ENCODE peak calls at places on chromosomes 3 and 15, in six cellular contexts. L, D, B, J, I and H are unnamed samples.

GRCh38 chr3:9715127-9715526 is 11.5 kb downstream of the CPNE9 start:
- DNase-seq in B (no peak), I (no peak), J (no peak), L (no peak), D (no peak), H (no peak)

GRCh38 chr3:159914421-159914820 is 74.2 kb upstream of the IL12A start:
- DNase-seq in B (no peak), J (no peak), D (no peak), L (no peak), I (no peak), H (no peak)

GRCh38 chr3:128170866-128171516 is 17.7 kb downstream of the EEFSEC start:
- DNase-seq in L (peak; percentile 91), B (peak; percentile 78), D (peak; percentile 34), I (peak; percentile 73), J (no peak), H (peak; percentile 85)

GRCh38 chr3:30933478-30934207 is 39.2 kb upstream of the GADL1 start:
- DNase-seq in D (no peak), L (no peak), J (no peak), B (no peak), I (no peak), H (no peak)

GRCh38 chr3:4504340-4505261 is 11.5 kb downstream of the ITPR1 start:
- DNase-seq in L (no peak), B (no peak), I (peak; percentile 27), D (no peak), J (no peak), H (peak; percentile 75)

GRCh38 chr3:155416500-155417118 is 123.1 kb upstream of the STRIT1 start:
- DNase-seq in L (no peak), D (no peak), B (peak; percentile 68), I (no peak), J (no peak), H (no peak)

GRCh38 chr3:164791263-164791662 is 287.0 kb downstream of the SI start:
- DNase-seq in B (no peak), I (no peak), D (no peak), L (no peak), J (no peak), H (no peak)

GRCh38 chr3:33115024-33115768 is 1.4 kb downstream of the CRTAP start:
- DNase-seq in I (peak; percentile 87), L (no peak), B (peak; percentile 71), D (peak; percentile 51), J (no peak), H (peak; percentile 96)

GRCh38 chr15:57281357-57281756 is 94.9 kb upstream of the CGNL1 start:
- DNase-seq in D (no peak), L (no peak), J (peak; percentile 26), B (no peak), I (no peak), H (no peak)

GRCh38 chr3:184362668-184363540 is 1.4 kb downstream of the POLR2H start:
- DNase-seq in J (peak; percentile 95), L (peak; percentile 98), B (peak; percentile 97), D (peak; percentile 98), I (peak; percentile 97), H (peak; percentile 98)

GRCh38 chr3:5143459-5143858 is 21.4 kb downstream of the ARL8B start:
- DNase-seq in D (no peak), J (no peak), B (no peak), I (no peak), L (no peak), H (no peak)

GRCh38 chr3:65178703-65179102 is 490.9 kb upstream of the ADAMTS9 start:
- DNase-seq in L (no peak), B (no peak), D (no peak), I (no peak), J (no peak), H (no peak)

GRCh38 chr3:71397046-71397445 is 186.5 kb downstream of the FOXP1 start:
- DNase-seq in J (no peak), D (no peak), L (peak; percentile 15), B (peak; percentile 33), I (peak; percentile 45), H (no peak)

GRCh38 chr3:14077310-14077709 is 47.4 kb downstream of the CHCHD4 start:
- DNase-seq in B (no peak), I (no peak), D (no peak), L (no peak), J (no peak), H (no peak)

GRCh38 chr3:179801263-179801662 is 148.4 kb downstream of the USP13 start:
- DNase-seq in I (no peak), D (no peak), J (no peak), L (peak; percentile 4), B (no peak), H (no peak)

GRCh38 chr15:68333775-68334470 is 56.4 kb downstream of the FEM1B start:
- DNase-seq in I (no peak), L (no peak), J (no peak), B (peak; percentile 26), D (no peak), H (peak; percentile 80)

DNA sequence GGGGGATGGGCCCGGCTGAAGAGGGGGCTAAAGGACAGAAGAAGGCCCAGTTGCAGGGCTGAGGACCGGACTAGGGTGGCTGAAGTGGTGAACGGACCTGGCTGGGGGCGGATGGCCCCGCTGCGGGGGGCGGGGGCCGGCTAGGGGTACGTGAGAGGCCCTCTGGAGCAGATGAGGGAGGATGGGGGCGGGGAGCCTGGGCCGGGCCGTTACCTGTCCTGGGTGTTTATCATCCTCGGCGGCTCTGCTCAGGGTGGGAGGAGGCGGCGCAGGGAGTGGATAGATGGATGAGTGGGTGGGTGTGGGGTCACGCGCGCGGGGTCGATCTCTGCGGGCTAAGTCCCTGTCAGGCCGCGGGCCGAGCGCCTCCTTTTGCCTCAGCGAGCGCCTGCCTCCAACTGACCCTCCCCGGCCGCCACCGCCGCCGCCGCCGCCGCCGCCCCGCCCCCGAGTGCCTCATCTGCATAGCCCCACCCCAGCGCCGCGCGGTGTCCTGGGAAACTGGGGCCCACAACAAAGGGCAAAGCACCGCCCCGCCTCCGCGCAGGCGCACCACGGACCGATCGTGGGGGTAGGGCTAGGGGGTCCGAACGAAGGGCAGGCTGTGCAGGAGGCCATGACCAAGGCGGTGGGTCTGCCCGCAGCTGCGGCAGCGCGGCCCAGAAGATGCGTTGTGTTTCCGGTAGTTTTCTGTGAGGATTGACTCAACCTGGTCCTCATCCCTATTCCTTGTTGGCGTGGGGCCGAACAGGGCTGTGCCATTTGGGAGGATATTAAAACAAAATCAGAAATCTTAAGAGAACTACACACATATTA is 72.4 kb downstream of the RBPMS2 start:
- DNase-seq in L (peak; percentile 87), J (peak; percentile 100), I (peak; percentile 97), B (peak; percentile 93), D (peak; percentile 98), H (peak; percentile 98)
- TF ChIP-seq EP300 in L (no peak), J (no peak), I (no peak), B (no peak), D (no peak), H (peak; percentile 42)

DNA sequence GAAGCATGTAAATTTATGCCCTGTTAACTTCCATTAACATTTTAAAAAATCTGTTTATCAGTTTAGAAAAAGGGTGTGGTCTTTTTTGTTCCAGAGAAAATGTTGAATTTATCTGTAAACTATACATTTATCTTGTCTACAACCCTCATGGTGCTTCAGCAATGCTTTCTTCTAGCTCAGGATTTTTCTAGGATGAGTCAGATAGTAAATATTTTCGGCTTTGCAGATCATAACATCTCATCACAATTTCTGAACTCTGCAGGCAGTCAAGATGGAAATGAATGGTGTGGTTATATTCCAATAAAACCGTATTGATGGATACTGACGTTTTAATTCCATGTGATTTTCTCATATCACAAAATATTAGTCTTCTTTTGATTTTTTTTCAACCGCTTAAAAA is 70.5 kb upstream of the FOXB1 start:
- DNase-seq in L (no peak), I (no peak), D (no peak), B (no peak), J (no peak), H (no peak)
- H3K27ac ChIP-seq in L (no peak overlapping the region), I (no peak overlapping the region), D (no peak overlapping the region), B (no peak overlapping the region), J (no peak overlapping the region), H (no peak overlapping the region)

GRCh38 chr3:108125151-108125540 is 34.3 kb upstream of the CD47 start:
- DNase-seq in D (no peak), I (no peak), J (no peak), B (no peak), L (no peak), H (no peak)

GRCh38 chr3:108124337-108125150 is 33.7 kb upstream of the CD47 start:
- DNase-seq in I (no peak), B (no peak), L (no peak), D (no peak), J (no peak), H (no peak)

GRCh38 chr3:108127301-108127988 is 36.6 kb upstream of the CD47 start:
- DNase-seq in J (no peak), I (no peak), B (no peak), D (no peak), L (no peak), H (no peak)

GRCh38 chr3:108126348-108126747 is 35.5 kb upstream of the CD47 start:
- DNase-seq in D (no peak), J (no peak), L (no peak), I (no peak), B (no peak), H (no peak)

GRCh38 chr3:108125550-108126071 is 34.8 kb upstream of the CD47 start:
- DNase-seq in D (no peak), B (no peak), J (no peak), L (no peak), I (no peak), H (no peak)
- TF ChIP-seq EP300 in D (no peak), B (no peak), J (no peak), L (no peak), I (no peak), H (no peak)

GRCh38 chr3:171809513-171810277 is 588 bp downstream of the PLD1 start:
- DNase-seq in J (no peak), B (peak; percentile 77), L (peak; percentile 70), I (peak; percentile 75), D (peak; percentile 68), H (peak; percentile 94)

GRCh38 chr3:171810278-171811058 is at the start of gene PLD1:
- DNase-seq in B (peak; percentile 83), L (peak; percentile 77), I (peak; percentile 88), D (peak; percentile 89), J (peak; percentile 95), H (peak; percentile 91)

GRCh38 chr3:171812811-171813210 is 2.5 kb upstream of the PLD1 start:
- DNase-seq in D (no peak), I (no peak), B (no peak), L (no peak), J (no peak), H (no peak)

GRCh38 chr3:171811913-171812321 is 1.6 kb upstream of the PLD1 start:
- DNase-seq in L (no peak), D (no peak), I (peak; percentile 55), B (peak; percentile 66), J (no peak), H (peak; percentile 79)

DNA sequence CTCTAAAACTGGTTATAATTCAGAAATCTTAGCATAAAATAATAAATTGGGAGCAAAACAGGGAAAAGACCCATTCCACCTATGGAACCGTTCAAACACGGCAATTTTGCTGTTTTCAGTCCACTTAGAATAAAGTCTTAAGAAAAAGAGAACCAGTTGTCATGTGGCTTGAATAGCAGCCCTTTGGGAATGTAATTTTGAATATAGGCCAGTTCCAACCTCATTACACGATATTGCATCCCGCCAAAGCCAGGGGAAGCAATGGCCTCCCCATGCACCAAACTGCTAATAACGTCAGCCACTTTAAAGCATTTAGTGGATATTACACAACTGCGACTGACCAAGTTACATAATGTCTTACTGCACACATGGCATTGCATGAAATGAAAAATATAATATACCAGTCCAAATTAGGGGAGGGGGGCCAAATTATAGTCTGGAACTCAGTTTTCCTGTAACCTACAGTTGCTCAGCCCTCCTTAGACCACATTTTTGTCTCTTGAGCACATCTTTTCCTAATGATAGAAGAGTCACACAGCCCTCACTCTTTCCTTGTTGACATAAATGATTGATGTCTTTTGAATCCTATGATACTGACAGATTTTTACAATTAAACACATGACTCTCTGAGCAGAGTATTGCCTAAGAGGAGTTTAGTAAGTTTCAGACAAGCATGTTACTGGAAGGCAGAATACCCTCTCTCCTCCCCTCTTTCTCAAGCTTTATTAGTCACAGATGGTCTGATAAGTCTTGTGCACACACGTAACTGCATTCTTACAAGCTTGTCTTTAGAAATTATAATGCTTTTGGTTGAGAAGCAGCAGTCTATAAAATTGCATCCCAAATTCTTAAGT is 1.0 kb upstream of the PLD1 start:
- DNase-seq in D (no peak), L (peak; percentile 76), I (peak; percentile 50), B (peak; percentile 90), J (no peak), H (peak; percentile 78)
- H3K27ac ChIP-seq in D (peak overlapping the region; percentile 92), L (peak overlapping the region; percentile 96), I (peak overlapping the region; percentile 94), B (peak overlapping the region; percentile 94), J (peak overlapping the region; percentile 94), H (peak overlapping the region; percentile 88)